ENCODE peak calls at places on chromosomes 5 and 9, in six cellular contexts. X, Z, H, W, V and D are unnamed samples.
A peak's percentile ranks its signal among the peaks of the same experiment; 100 is the strongest.

GRCh38 chr5:67120032-67120431 is 76.6 kb downstream of the CD180 start:
- DNase-seq in X (no peak), Z (no peak), H (no peak), W (no peak), V (no peak), D (no peak)

GRCh38 chr5:154995679-154996078 is 17.9 kb upstream of the KIF4B start:
- DNase-seq in X (no peak), Z (peak; percentile 56), H (no peak), W (no peak), V (no peak), D (no peak)

GRCh38 chr5:133853972-133854371 is 114.5 kb downstream of the C5orf15 start:
- DNase-seq in X (no peak), Z (no peak), H (no peak), W (no peak), V (no peak), D (no peak)

GRCh38 chr5:137432376-137432775 is 66.8 kb downstream of the SPOCK1 start:
- DNase-seq in X (no peak), Z (no peak), H (no peak), W (no peak), V (no peak), D (no peak)

GRCh38 chr9:93343663-93344062 is 107.8 kb upstream of the FAM120A start:
- DNase-seq in X (no peak), Z (no peak), H (no peak), W (no peak), V (no peak), D (no peak)

GRCh38 chr9:21506910-21507795 is 25.0 kb upstream of the IFNE start:
- DNase-seq in X (peak; percentile 17), Z (peak; percentile 1), H (no peak), W (peak; percentile 91), V (no peak), D (no peak)

GRCh38 chr5:93967923-93968322 is 226.5 kb upstream of the POU5F2 start:
- DNase-seq in X (no peak), Z (no peak), H (no peak), W (no peak), V (no peak), D (no peak)

GRCh38 chr5:3119435-3119834 is 368.0 kb upstream of the IRX2 start:
- DNase-seq in X (no peak), Z (no peak), H (no peak), W (no peak), V (no peak), D (no peak)

GRCh38 chr5:67474597-67475238 is 278.1 kb upstream of the CD180 start:
- DNase-seq in X (no peak), Z (no peak), H (no peak), W (no peak), V (no peak), D (no peak)

GRCh38 chr5:171093598-171093997 is 215.4 kb upstream of the TLX3 start:
- DNase-seq in X (no peak), Z (no peak), H (no peak), W (peak; percentile 3), V (no peak), D (no peak)

GRCh38 chr5:179316111-179316551 is 29.1 kb downstream of the ADAMTS2 start:
- DNase-seq in X (no peak), Z (no peak), H (peak; percentile 41), W (no peak), V (no peak), D (no peak)

GRCh38 chr5:80346055-80346454 is 26.3 kb downstream of the SPZ1 start:
- DNase-seq in X (no peak), Z (peak; percentile 30), H (no peak), W (no peak), V (peak; percentile 44), D (no peak)

GRCh38 chr9:134188421-134189166 is 24.2 kb upstream of the RNU6ATAC start:
- DNase-seq in X (no peak), Z (no peak), H (peak; percentile 50), W (no peak), V (no peak), D (no peak)

GRCh38 chr5:68793074-68793473 is 300.7 kb upstream of the SLC30A5 start:
- DNase-seq in X (no peak), Z (no peak), H (no peak), W (no peak), V (no peak), D (no peak)

GRCh38 chr9:70566066-70566465 is 151.6 kb upstream of the KLF9 start:
- DNase-seq in X (no peak), Z (no peak), H (no peak), W (no peak), V (no peak), D (no peak)

GRCh38 chr9:126417007-126417406 is 90.4 kb downstream of the MVB12B start:
- DNase-seq in X (no peak), Z (no peak), H (no peak), W (no peak), V (no peak), D (no peak)

GRCh38 chr5:28014779-28015178 is 976.4 kb upstream of the CDH9 start:
- DNase-seq in X (no peak), Z (peak; percentile 3), H (no peak), W (no peak), V (peak; percentile 48), D (no peak)

DNA sequence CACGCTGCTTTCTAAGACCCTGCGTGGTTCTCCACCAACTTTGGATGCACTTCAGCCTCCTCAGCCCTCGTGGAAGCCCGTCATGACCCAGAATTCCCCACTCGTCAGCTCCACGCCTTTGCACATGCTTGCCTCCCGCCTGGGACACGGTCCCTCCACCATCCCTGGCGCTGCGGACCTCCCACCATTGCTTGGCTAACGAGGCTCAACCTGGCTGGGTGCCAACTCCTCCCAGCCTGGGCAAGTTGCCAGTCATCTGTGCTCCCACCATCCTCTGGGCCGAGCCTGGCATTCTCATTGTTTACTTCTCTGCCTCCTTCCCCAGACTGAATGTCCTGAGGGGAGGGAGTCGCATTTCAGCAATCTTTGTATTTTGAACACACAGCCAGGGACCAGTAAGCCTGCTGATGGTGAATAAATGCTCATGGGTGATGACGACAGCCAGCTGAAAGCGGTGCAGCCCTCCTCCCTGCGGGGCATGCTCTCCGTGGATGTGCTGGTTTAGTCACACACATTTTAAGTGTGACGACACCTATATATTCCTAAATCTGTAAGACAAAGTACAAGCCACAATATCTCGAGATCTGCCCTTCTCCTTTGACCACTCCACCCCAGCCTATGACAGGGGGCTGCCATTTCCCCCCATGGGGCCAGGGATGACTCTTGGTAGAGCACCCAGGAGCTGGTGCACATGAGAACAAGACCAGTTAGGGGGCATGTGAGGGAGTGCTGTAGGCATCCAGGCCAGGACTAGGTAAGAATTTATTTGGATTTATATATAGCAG is 37.6 kb downstream of the ANKRD33B start:
- DNase-seq in X (peak; percentile 85), Z (peak; percentile 89), H (peak; percentile 89), W (peak; percentile 91), V (peak; percentile 47), D (peak; percentile 62)
- H3K27ac ChIP-seq in X (peak overlapping the region; percentile 76), Z (no peak overlapping the region), H (peak overlapping the region; percentile 74), W (peak overlapping the region; percentile 15), V (no peak overlapping the region), D (peak overlapping the region; percentile 74)

GRCh38 chr5:142824391-142824790 is 54.2 kb downstream of the ARHGAP26 start:
- DNase-seq in X (no peak), Z (no peak), H (no peak), W (no peak), V (no peak), D (no peak)

GRCh38 chr5:142825378-142826089 is 55.4 kb downstream of the ARHGAP26 start:
- DNase-seq in X (no peak), Z (no peak), H (no peak), W (no peak), V (no peak), D (no peak)

GRCh38 chr5:142827934-142828576 is 57.9 kb downstream of the ARHGAP26 start:
- DNase-seq in X (no peak), Z (no peak), H (no peak), W (peak; percentile 59), V (no peak), D (no peak)

GRCh38 chr5:142826741-142827492 is 56.7 kb downstream of the ARHGAP26 start:
- DNase-seq in X (no peak), Z (peak; percentile 34), H (peak; percentile 82), W (peak; percentile 75), V (no peak), D (no peak)

DNA sequence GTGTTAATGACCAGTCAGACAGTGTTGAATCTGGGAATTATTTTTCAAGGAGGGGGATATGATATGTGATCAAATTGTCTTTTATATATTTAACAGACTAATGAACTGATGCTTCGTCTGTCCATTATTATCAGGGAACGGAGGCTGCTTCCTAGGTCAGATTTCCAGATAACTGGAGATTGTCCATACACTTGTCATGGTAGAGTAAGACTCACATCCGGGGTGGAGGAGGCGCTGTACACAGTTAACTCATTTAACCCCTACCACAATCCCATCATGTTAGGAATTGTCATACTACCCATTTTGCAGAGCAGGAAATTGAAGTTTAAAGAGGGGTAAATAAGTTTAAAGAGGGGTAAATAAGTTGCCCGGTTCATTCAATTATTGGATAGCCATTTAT is 55.9 kb downstream of the ARHGAP26 start:
- DNase-seq in X (no peak), Z (no peak), H (no peak), W (no peak), V (no peak), D (no peak)
- H3K4me1 ChIP-seq in X (peaks cover 22% of the 10 kb centered on the region), Z (peaks cover 31% of the 10 kb centered on the region), H (peaks cover 2% of the 10 kb centered on the region), W (peaks cover 32% of the 10 kb centered on the region), V (peaks cover 98% of the 10 kb centered on the region), D (peaks cover 5% of the 10 kb centered on the region)

GRCh38 chr9:128916204-128916603 is 4.6 kb upstream of the PHYHD1 start:
- DNase-seq in X (no peak), Z (no peak), H (peak; percentile 82), W (no peak), V (no peak), D (peak; percentile 52)

GRCh38 chr9:128916745-128917144 is 4.0 kb upstream of the PHYHD1 start:
- DNase-seq in X (no peak), Z (no peak), H (no peak), W (no peak), V (no peak), D (no peak)

GRCh38 chr9:128918921-128919320 is 1.9 kb upstream of the PHYHD1 start:
- DNase-seq in X (no peak), Z (no peak), H (no peak), W (no peak), V (no peak), D (no peak)

GRCh38 chr9:128919409-128919808 is 1.4 kb upstream of the PHYHD1 start:
- DNase-seq in X (no peak), Z (no peak), H (no peak), W (no peak), V (peak; percentile 50), D (no peak)

GRCh38 chr9:128917151-128917849 is 3.5 kb upstream of the PHYHD1 start:
- DNase-seq in X (peak; percentile 86), Z (no peak), H (peak; percentile 89), W (peak; percentile 64), V (peak; percentile 61), D (peak; percentile 87)
- H3K27ac ChIP-seq in X (peak overlapping the region; percentile 71), Z (peak overlapping the region; percentile 30), H (peak overlapping the region; percentile 30), W (peak overlapping the region; percentile 59), V (peak overlapping the region; percentile 74), D (peak overlapping the region; percentile 93)

GRCh38 chr9:120904999-120905793 is 21.4 kb downstream of the TRAF1 start:
- DNase-seq in X (no peak), Z (no peak), H (no peak), W (no peak), V (no peak), D (no peak)
- H3K4me1 ChIP-seq in X (peaks cover 5% of the 10 kb centered on the region), Z (no peaks in the 10 kb centered on the region), H (no peaks in the 10 kb centered on the region), W (no peaks in the 10 kb centered on the region), V (no peaks in the 10 kb centered on the region), D (no peaks in the 10 kb centered on the region)

GRCh38 chr5:72925336-72926010 is 30.4 kb upstream of the FCHO2 start:
- DNase-seq in X (no peak), Z (no peak), H (no peak), W (no peak), V (no peak), D (no peak)
- H3K27ac ChIP-seq in X (no peak overlapping the region), Z (no peak overlapping the region), H (no peak overlapping the region), W (no peak overlapping the region), V (no peak overlapping the region), D (no peak overlapping the region)